ENCODE peak calls at places on chromosomes 6 and 20, in seven cellular contexts. I, M, V, Y, Z, H and X are unnamed samples.

GRCh38 chr20:37262516-37262915 is 902 bp upstream of the GHRH start:
- DNase-seq in H (no peak), Z (no peak), M (no peak), V (no peak), I (no peak), Y (no peak), X (no peak)

GRCh38 chr6:157688275-157688959 is 134.6 kb upstream of the SNX9 start:
- DNase-seq in I (no peak), Z (no peak), M (no peak), V (no peak), H (no peak), Y (no peak), X (no peak)

GRCh38 chr20:2451939-2452732 is 18.5 kb downstream of the SNRPB start:
- DNase-seq in I (peak), M (peak), H (peak), V (no peak), Z (no peak), Y (peak), X (peak)

GRCh38 chr6:158286413-158286812 is 25.9 kb upstream of the TULP4 start:
- DNase-seq in M (no peak), V (no peak), Z (no peak), I (no peak), H (no peak), Y (no peak), X (peak)

GRCh38 chr6:146184701-146185100 is 155.8 kb downstream of the GRM1 start:
- DNase-seq in Y (no peak), H (no peak), V (no peak), M (no peak), I (no peak), Z (no peak), X (no peak)

GRCh38 chr6:117601811-117602150 is 530 bp downstream of the GOPC start:
- DNase-seq in V (peak), Y (no peak), M (no peak), Z (no peak), I (peak), H (no peak), X (no peak)

GRCh38 chr6:161417712-161418457 is 144.0 kb upstream of the AGPAT4 start:
- DNase-seq in Y (no peak), M (no peak), I (no peak), Z (peak), H (no peak), V (no peak), X (peak)

GRCh38 chr6:40461643-40462042 is 125.5 kb downstream of the LRFN2 start:
- DNase-seq in Z (no peak), H (no peak), M (no peak), Y (no peak), I (no peak), V (no peak), X (no peak)

GRCh38 chr20:4153251-4153650 is 137.9 kb upstream of the RNF24 start:
- DNase-seq in M (no peak), V (no peak), I (peak), H (no peak), Z (no peak), Y (no peak), X (no peak)

GRCh38 chr20:35547319-35547718 is 5.4 kb downstream of the ERGIC3 start:
- DNase-seq in M (no peak), H (no peak), V (no peak), Z (no peak), Y (no peak), I (no peak), X (no peak)

GRCh38 chr6:158754738-158755137 is 64.4 kb downstream of the EZR start:
- DNase-seq in V (no peak), Y (no peak), M (no peak), H (no peak), Z (no peak), I (no peak), X (no peak)

GRCh38 chr6:56890683-56891429 is 64.1 kb upstream of the BEND6 start:
- DNase-seq in M (no peak), Y (no peak), H (no peak), V (no peak), Z (peak), I (no peak), X (peak)

GRCh38 chr6:125018136-125018535 is 55.9 kb downstream of the RNF217 start:
- DNase-seq in H (no peak), Z (no peak), V (no peak), Y (no peak), M (no peak), I (no peak), X (no peak)

GRCh38 chr20:32742322-32743236 is 688 bp downstream of the COMMD7 start:
- DNase-seq in Y (no peak), M (no peak), Z (no peak), H (no peak), V (no peak), I (no peak), X (no peak)

GRCh38 chr6:96499781-96500180 is 21.8 kb upstream of the UFL1 start:
- DNase-seq in M (no peak), H (peak), Z (no peak), V (peak), Y (no peak), I (no peak), X (no peak)

GRCh38 chr6:26030716-26031115 is 56.5 kb upstream of the HFE start:
- DNase-seq in I (no peak), Z (no peak), V (no peak), M (no peak), Y (no peak), H (no peak), X (no peak)

GRCh38 chr20:16639027-16639941 is 66.0 kb upstream of the KIF16B start:
- DNase-seq in M (no peak), H (no peak), Y (no peak), I (no peak), Z (no peak), V (no peak), X (no peak)

GRCh38 chr6:6969761-6970223 is 138.0 kb upstream of the RREB1 start:
- DNase-seq in H (no peak), Y (no peak), V (peak), M (no peak), Z (no peak), I (peak), X (no peak)

GRCh38 chr6:68087399-68088133 is 547.5 kb upstream of the ADGRB3 start:
- DNase-seq in H (no peak), Z (peak), Y (no peak), V (no peak), I (no peak), M (no peak), X (no peak)

GRCh38 chr6:18221288-18221615 is 43.1 kb downstream of the DEK start:
- DNase-seq in H (no peak), I (no peak), Y (no peak), M (no peak), Z (no peak), V (no peak), X (no peak)

GRCh38 chr6:161273752-161274487 is at the start of gene AGPAT4:
- DNase-seq in H (peak), I (peak), Y (peak), M (peak), Z (peak), V (peak), X (peak)

GRCh38 chr6:72963946-72964345 is 261.4 kb downstream of the KHDC1L start:
- DNase-seq in H (no peak), I (no peak), Y (no peak), Z (no peak), M (no peak), V (no peak), X (no peak)

GRCh38 chr20:24640686-24641085 is 171.3 kb downstream of the SYNDIG1 start:
- DNase-seq in V (no peak), M (no peak), Z (no peak), I (no peak), H (no peak), Y (no peak), X (no peak)